ENCODE peak calls at places on chromosomes 16 and 17, in seven cellular contexts. P, V, Q, U, E, B and Z are unnamed samples.

GRCh38 chr16:75254359-75254837 is 3.0 kb upstream of the BCAR1 start:
- DNase-seq in B (no peak), V (no peak), P (no peak), E (no peak), U (no peak), Q (peak), Z (no peak)

GRCh38 chr17:83086907-83087787 is 7.7 kb downstream of the METRNL start:
- DNase-seq in E (no peak), P (no peak), B (no peak), V (no peak), Q (no peak), U (no peak), Z (no peak)

GRCh38 chr17:50047488-50048126 is 8.3 kb upstream of the ITGA3 start:
- DNase-seq in Q (no peak), U (peak), P (no peak), E (no peak), B (no peak), V (no peak), Z (no peak)

GRCh38 chr17:78257810-78258322 is 26.4 kb downstream of the TMEM235 start:
- DNase-seq in E (no peak), B (peak), V (no peak), P (no peak), U (no peak), Q (peak), Z (no peak)

GRCh38 chr17:31130286-31131224 is 35.8 kb downstream of the NF1 start:
- DNase-seq in U (no peak), E (no peak), V (no peak), B (peak), P (no peak), Q (peak), Z (no peak)

GRCh38 chr17:59839646-59840328 is 53.0 kb downstream of the TUBD1 start:
- DNase-seq in P (no peak), E (no peak), Q (no peak), V (no peak), B (no peak), U (no peak), Z (no peak)

GRCh38 chr16:14198603-14199002 is 127.5 kb downstream of the MRTFB start:
- DNase-seq in U (no peak), E (no peak), B (no peak), Q (no peak), P (no peak), V (no peak), Z (no peak)

GRCh38 chr16:58121132-58121531 is 8.0 kb downstream of the CFAP20 start:
- DNase-seq in Q (no peak), V (no peak), P (no peak), U (no peak), B (no peak), E (no peak), Z (no peak)

GRCh38 chr16:71883193-71883848 is 661 bp downstream of the ZNF821 start:
- DNase-seq in B (peak), V (peak), Q (no peak), E (peak), P (peak), U (peak), Z (peak)

GRCh38 chr16:16139806-16140205 is 83.5 kb downstream of the ABCC6 start:
- DNase-seq in Q (no peak), P (no peak), E (no peak), U (no peak), B (no peak), V (no peak), Z (no peak)

GRCh38 chr16:52022177-52022576 is 524.8 kb downstream of the TOX3 start:
- DNase-seq in Q (no peak), U (no peak), E (no peak), P (no peak), V (no peak), B (no peak), Z (no peak)

GRCh38 chr17:59914274-59914854 is 21.4 kb downstream of the RPS6KB1 start:
- DNase-seq in V (no peak), P (peak), Q (no peak), B (no peak), U (no peak), E (no peak), Z (peak)

GRCh38 chr17:39235555-39236221 is 9.9 kb upstream of the STAC2 start:
- DNase-seq in U (peak), V (peak), P (peak), Q (peak), B (no peak), E (no peak), Z (peak)

GRCh38 chr17:75941442-75941819 is 589 bp upstream of the FBF1 start:
- DNase-seq in U (no peak), P (no peak), E (no peak), V (no peak), Q (no peak), B (no peak), Z (no peak)

GRCh38 chr17:35238817-35239216 is 4.1 kb upstream of the SLFN5 start:
- DNase-seq in P (peak), Q (no peak), U (no peak), V (no peak), B (no peak), E (no peak), Z (no peak)

GRCh38 chr16:16122264-16122663 is 101.0 kb downstream of the ABCC6 start:
- DNase-seq in P (no peak), U (no peak), E (no peak), B (no peak), Q (no peak), V (no peak), Z (no peak)

GRCh38 chr17:8109669-8110455 is 8.5 kb downstream of the ALOXE3 start:
- DNase-seq in P (peak), B (peak), U (peak), E (peak), Q (peak), V (peak), Z (peak)

GRCh38 chr17:83192161-83192788 is 112.9 kb downstream of the METRNL start:
- DNase-seq in U (peak), E (no peak), Q (peak), V (peak), B (peak), P (no peak), Z (no peak)

GRCh38 chr16:71296584-71297133 is 7.5 kb upstream of the CMTR2 start:
- DNase-seq in Q (no peak), U (no peak), V (no peak), E (no peak), B (no peak), P (no peak), Z (no peak)

GRCh38 chr16:86431540-86431939 is 78.8 kb upstream of the FOXF1 start:
- DNase-seq in U (no peak), Q (no peak), P (no peak), B (no peak), E (no peak), V (no peak), Z (no peak)

GRCh38 chr16:53945996-53946395 is 242.0 kb downstream of the FTO start:
- DNase-seq in E (no peak), V (no peak), P (no peak), Q (no peak), U (no peak), B (no peak), Z (no peak)

GRCh38 chr16:89484923-89485679 is 5.3 kb downstream of the ANKRD11 start:
- DNase-seq in U (no peak), P (peak), B (no peak), Q (no peak), V (peak), E (no peak), Z (peak)

GRCh38 chr17:69123626-69124025 is 18.1 kb downstream of the ABCA6 start:
- DNase-seq in Q (no peak), E (no peak), V (no peak), U (no peak), P (no peak), B (no peak), Z (no peak)

GRCh38 chr17:58391302-58391984 is 25.9 kb downstream of the RNF43 start:
- DNase-seq in B (no peak), P (no peak), Q (no peak), E (no peak), V (no peak), U (peak), Z (no peak)

GRCh38 chr17:48240562-48241130 is 133.1 kb downstream of the SNX11 start:
- DNase-seq in Q (no peak), B (no peak), U (no peak), V (no peak), P (no peak), E (no peak), Z (no peak)

GRCh38 chr17:42845918-42846593 is 1.7 kb downstream of the AOC2 start:
- DNase-seq in E (no peak), P (no peak), U (no peak), Q (no peak), V (no peak), B (no peak), Z (no peak)

GRCh38 chr16:50593410-50594139 is 45.4 kb downstream of the NKD1 start:
- DNase-seq in P (no peak), E (no peak), V (no peak), B (no peak), Q (peak), U (no peak), Z (no peak)

GRCh38 chr16:11675561-11676511 is 7.6 kb downstream of the SNN start:
- DNase-seq in P (no peak), E (no peak), B (peak), V (no peak), U (peak), Q (peak), Z (no peak)

GRCh38 chr16:56672761-56673536 is 3.3 kb downstream of the MT1H start:
- DNase-seq in E (no peak), B (no peak), P (no peak), U (no peak), V (no peak), Q (no peak), Z (no peak)

GRCh38 chr17:70321388-70321787 is 152.1 kb downstream of the KCNJ2 start:
- DNase-seq in E (no peak), Q (no peak), B (no peak), U (no peak), P (no peak), V (no peak), Z (no peak)

GRCh38 chr16:69921125-69921524 is 30.0 kb upstream of the CLEC18A start:
- DNase-seq in Q (no peak), P (no peak), V (no peak), U (no peak), E (no peak), B (no peak), Z (no peak)

GRCh38 chr16:66127459-66128362 is 238.8 kb upstream of the CDH5 start:
- DNase-seq in E (no peak), V (no peak), B (no peak), Q (no peak), P (no peak), U (peak), Z (no peak)

GRCh38 chr17:17537311-17538099 is 41.3 kb upstream of the RASD1 start:
- DNase-seq in B (no peak), V (no peak), P (no peak), U (no peak), E (no peak), Q (peak), Z (no peak)

GRCh38 chr17:50347087-50347893 is 1.4 kb downstream of the XYLT2 start:
- DNase-seq in Q (no peak), U (no peak), B (no peak), P (no peak), V (no peak), E (no peak), Z (no peak)

GRCh38 chr17:58233547-58233946 is 4.8 kb upstream of the LPO start:
- DNase-seq in U (no peak), P (no peak), E (no peak), V (no peak), Q (no peak), B (no peak), Z (no peak)

GRCh38 chr17:13584701-13585080 is 17.0 kb downstream of the HS3ST3A1 start:
- DNase-seq in U (no peak), V (no peak), E (no peak), Q (no peak), B (no peak), P (no peak), Z (no peak)

GRCh38 chr17:70172921-70173320 is 3.6 kb downstream of the KCNJ2 start:
- DNase-seq in U (no peak), P (no peak), V (no peak), E (no peak), Q (no peak), B (no peak), Z (no peak)

GRCh38 chr17:30074254-30074653 is 42.4 kb upstream of the NSRP1 start:
- DNase-seq in P (no peak), Q (no peak), B (no peak), U (no peak), V (no peak), E (no peak), Z (no peak)

GRCh38 chr17:29615492-29616299 is 7.0 kb downstream of the CORO6 start:
- DNase-seq in B (peak), E (peak), V (peak), U (peak), Q (peak), P (peak), Z (peak)